ENCODE peak calls at places on chromosomes 7 and 10, in eight cellular contexts. U is NCI-H1092, T is GM12865, L is osteoblast, X is MV-4-11, G is NCI-H345, S is omental fat pad, O is brain pericyte. W is an unnamed sample.

GRCh38 chr10:122475130-122475529 is 13.8 kb downstream of the HTRA1 start:
- DNase-seq in T (no peak), U (no peak), S (no peak), O (no peak), G (no peak), X (no peak), L (peak), W (no peak)

GRCh38 chr7:41272664-41273063 is 430.2 kb downstream of the INHBA start:
- DNase-seq in T (no peak), X (no peak), S (no peak), G (no peak), L (no peak), O (no peak), U (no peak), W (no peak)

GRCh38 chr10:23197416-23197861 is 5.3 kb downstream of the PTF1A start:
- DNase-seq in O (no peak), X (no peak), G (no peak), T (no peak), L (peak), S (no peak), U (peak), W (no peak)

GRCh38 chr10:48804740-48805182 is 120.1 kb downstream of the WDFY4 start:
- DNase-seq in G (peak), L (no peak), T (peak), O (no peak), U (no peak), S (no peak), X (peak), W (peak)

GRCh38 chr10:91162050-91162494 is 58.4 kb upstream of the PCGF5 start:
- DNase-seq in X (no peak), S (no peak), G (no peak), O (no peak), T (peak), L (peak), U (no peak), W (no peak)

GRCh38 chr7:36390199-36391090 is 783 bp downstream of the ANLN start:
- DNase-seq in U (peak), G (peak), O (no peak), S (peak), L (peak), X (peak), T (peak), W (peak)

GRCh38 chr10:110872145-110872983 is 636 bp downstream of the PDCD4 start:
- DNase-seq in X (peak), O (no peak), L (peak), T (peak), G (peak), S (no peak), U (peak), W (peak)

GRCh38 chr10:84494849-84495180 is 166.4 kb downstream of the CCSER2 start:
- DNase-seq in S (no peak), U (no peak), O (no peak), T (no peak), X (no peak), L (no peak), G (no peak), W (no peak)

GRCh38 chr10:52351911-52352310 is 37.8 kb downstream of the DKK1 start:
- DNase-seq in X (no peak), L (no peak), U (no peak), G (no peak), T (no peak), O (no peak), S (no peak), W (no peak)

GRCh38 chr7:116417593-116418345 is 81.8 kb upstream of the CAV2 start:
- DNase-seq in T (no peak), X (no peak), U (no peak), L (peak), G (no peak), O (no peak), S (no peak), W (no peak)

GRCh38 chr10:89118091-89118490 is 89.0 kb downstream of the CH25H start:
- DNase-seq in U (no peak), G (no peak), T (no peak), L (peak), O (no peak), S (no peak), X (no peak), W (no peak)

GRCh38 chr10:129531195-129531968 is 64.3 kb downstream of the MGMT start:
- DNase-seq in S (no peak), X (no peak), O (no peak), U (no peak), L (peak), T (no peak), G (no peak), W (no peak)

GRCh38 chr10:63064706-63065105 is 68.4 kb upstream of the NRBF2 start:
- DNase-seq in O (no peak), G (no peak), X (no peak), L (no peak), S (no peak), U (no peak), T (no peak), W (no peak)

GRCh38 chr10:29304259-29305030 is 15.6 kb downstream of the LYZL1 start:
- DNase-seq in L (peak), X (peak), G (peak), U (peak), T (peak), S (peak), O (peak), W (no peak)

GRCh38 chr7:151631968-151632749 is 112.5 kb upstream of the RHEB start:
- DNase-seq in U (peak), T (peak), O (no peak), X (peak), L (peak), G (peak), S (peak), W (peak)

GRCh38 chr10:80537705-80538480 is at the start of gene SH2D4B:
- DNase-seq in S (no peak), G (no peak), U (no peak), T (no peak), L (peak), O (no peak), X (no peak), W (no peak)

GRCh38 chr10:69734416-69734796 is 67.3 kb upstream of the COL13A1 start:
- DNase-seq in T (no peak), U (no peak), X (no peak), S (no peak), G (no peak), O (no peak), L (no peak), W (no peak)

GRCh38 chr10:103645141-103646054 is 151.9 kb downstream of the NEURL1 start:
- DNase-seq in U (no peak), O (no peak), X (peak), L (peak), G (no peak), S (no peak), T (no peak), W (no peak)